ENCODE peak calls at places on chromosome 19, in seven cellular contexts. One of them, this sample, is unnamed.

GRCh38 chr19:30049844-30050667 is 108.0 kb downstream of the URI1 start:
- DNase-seq in neural crest cell: no peak
- DNase-seq in IMR-90: no peak
- DNase-seq in activated gamma-delta T cell treated with Interleukin-2 at 50 U/mL for 16 hours: no peak
- DNase-seq in T-cell: no peak
- DNase-seq in WTC11: no peak
- DNase-seq in SJSA1: no peak
- DNase-seq in this sample: no peak

GRCh38 chr19:46660008-46660517 is 919 bp downstream of the DACT3 start:
- DNase-seq in SJSA1: no peak
- DNase-seq in IMR-90: no peak
- DNase-seq in neural crest cell: peak
- DNase-seq in T-cell: no peak
- DNase-seq in WTC11: peak
- DNase-seq in activated gamma-delta T cell treated with Interleukin-2 at 50 U/mL for 16 hours: no peak
- DNase-seq in this sample: peak

GRCh38 chr19:18477974-18478373 is 40.0 kb upstream of the ISYNA1 start:
- DNase-seq in neural crest cell: no peak
- DNase-seq in T-cell: no peak
- DNase-seq in SJSA1: no peak
- DNase-seq in WTC11: no peak
- DNase-seq in activated gamma-delta T cell treated with Interleukin-2 at 50 U/mL for 16 hours: no peak
- DNase-seq in IMR-90: no peak
- DNase-seq in this sample: no peak

GRCh38 chr19:56162258-56162657 is 13.6 kb upstream of the GALP start:
- DNase-seq in IMR-90: peak
- DNase-seq in neural crest cell: no peak
- DNase-seq in activated gamma-delta T cell treated with Interleukin-2 at 50 U/mL for 16 hours: no peak
- DNase-seq in SJSA1: no peak
- DNase-seq in WTC11: no peak
- DNase-seq in T-cell: no peak
- DNase-seq in this sample: no peak

GRCh38 chr19:44356383-44357111 is at the start of gene ZNF112:
- DNase-seq in SJSA1: peak
- DNase-seq in activated gamma-delta T cell treated with Interleukin-2 at 50 U/mL for 16 hours: peak
- DNase-seq in WTC11: peak
- DNase-seq in T-cell: no peak
- DNase-seq in neural crest cell: peak
- DNase-seq in IMR-90: peak
- DNase-seq in this sample: peak

GRCh38 chr19:15124572-15125231 is 17.5 kb downstream of the SYDE1 start:
- DNase-seq in activated gamma-delta T cell treated with Interleukin-2 at 50 U/mL for 16 hours: no peak
- DNase-seq in IMR-90: no peak
- DNase-seq in neural crest cell: no peak
- DNase-seq in T-cell: peak
- DNase-seq in SJSA1: no peak
- DNase-seq in WTC11: no peak
- DNase-seq in this sample: no peak

GRCh38 chr19:18895038-18895827 is 725 bp downstream of the CERS1 start:
- DNase-seq in IMR-90: no peak
- DNase-seq in T-cell: no peak
- DNase-seq in activated gamma-delta T cell treated with Interleukin-2 at 50 U/mL for 16 hours: no peak
- DNase-seq in neural crest cell: peak
- DNase-seq in SJSA1: no peak
- DNase-seq in WTC11: peak
- DNase-seq in this sample: peak

GRCh38 chr19:4297901-4298771 is 4.1 kb downstream of the TMIGD2 start:
- DNase-seq in SJSA1: no peak
- DNase-seq in activated gamma-delta T cell treated with Interleukin-2 at 50 U/mL for 16 hours: no peak
- DNase-seq in T-cell: no peak
- DNase-seq in WTC11: peak
- DNase-seq in neural crest cell: no peak
- DNase-seq in IMR-90: no peak
- DNase-seq in this sample: peak

GRCh38 chr19:17703823-17704463 is 15.3 kb upstream of the MAP1S start:
- DNase-seq in IMR-90: peak
- DNase-seq in SJSA1: no peak
- DNase-seq in T-cell: peak
- DNase-seq in WTC11: peak
- DNase-seq in neural crest cell: peak
- DNase-seq in activated gamma-delta T cell treated with Interleukin-2 at 50 U/mL for 16 hours: peak
- DNase-seq in this sample: peak

GRCh38 chr19:5031231-5032100 is 62.6 kb downstream of the KDM4B start:
- DNase-seq in T-cell: peak
- DNase-seq in neural crest cell: peak
- DNase-seq in WTC11: peak
- DNase-seq in IMR-90: peak
- DNase-seq in SJSA1: peak
- DNase-seq in activated gamma-delta T cell treated with Interleukin-2 at 50 U/mL for 16 hours: peak
- DNase-seq in this sample: peak

GRCh38 chr19:1999856-2000515 is 15.5 kb downstream of the BTBD2 start:
- DNase-seq in SJSA1: no peak
- DNase-seq in WTC11: no peak
- DNase-seq in IMR-90: no peak
- DNase-seq in activated gamma-delta T cell treated with Interleukin-2 at 50 U/mL for 16 hours: no peak
- DNase-seq in neural crest cell: no peak
- DNase-seq in T-cell: no peak
- DNase-seq in this sample: no peak

GRCh38 chr19:2047076-2047448 is 4.0 kb downstream of the MKNK2 start:
- DNase-seq in WTC11: no peak
- DNase-seq in activated gamma-delta T cell treated with Interleukin-2 at 50 U/mL for 16 hours: no peak
- DNase-seq in neural crest cell: no peak
- DNase-seq in IMR-90: no peak
- DNase-seq in SJSA1: no peak
- DNase-seq in T-cell: no peak
- DNase-seq in this sample: no peak

GRCh38 chr19:29724102-29724641 is 9.1 kb upstream of the C19orf12 start:
- DNase-seq in T-cell: no peak
- DNase-seq in WTC11: peak
- DNase-seq in activated gamma-delta T cell treated with Interleukin-2 at 50 U/mL for 16 hours: peak
- DNase-seq in neural crest cell: peak
- DNase-seq in IMR-90: peak
- DNase-seq in SJSA1: no peak
- DNase-seq in this sample: peak

GRCh38 chr19:10010247-10010691 is at the start of gene COL5A3:
- DNase-seq in SJSA1: no peak
- DNase-seq in neural crest cell: no peak
- DNase-seq in activated gamma-delta T cell treated with Interleukin-2 at 50 U/mL for 16 hours: no peak
- DNase-seq in IMR-90: peak
- DNase-seq in T-cell: no peak
- DNase-seq in WTC11: peak
- DNase-seq in this sample: peak

GRCh38 chr19:12946092-12946845 is 607 bp downstream of the RAD23A start:
- DNase-seq in SJSA1: peak
- DNase-seq in neural crest cell: peak
- DNase-seq in T-cell: no peak
- DNase-seq in IMR-90: peak
- DNase-seq in WTC11: peak
- DNase-seq in activated gamma-delta T cell treated with Interleukin-2 at 50 U/mL for 16 hours: peak
- DNase-seq in this sample: peak

GRCh38 chr19:35066691-35067563 is 25.4 kb downstream of the HPN start:
- DNase-seq in SJSA1: peak
- DNase-seq in neural crest cell: peak
- DNase-seq in IMR-90: peak
- DNase-seq in activated gamma-delta T cell treated with Interleukin-2 at 50 U/mL for 16 hours: peak
- DNase-seq in T-cell: peak
- DNase-seq in WTC11: peak
- DNase-seq in this sample: peak

GRCh38 chr19:53867225-53868090 is at the start of gene MYADM:
- DNase-seq in activated gamma-delta T cell treated with Interleukin-2 at 50 U/mL for 16 hours: peak
- DNase-seq in T-cell: peak
- DNase-seq in SJSA1: peak
- DNase-seq in WTC11: peak
- DNase-seq in neural crest cell: peak
- DNase-seq in IMR-90: peak
- DNase-seq in this sample: peak

GRCh38 chr19:30115947-30116346 is 173.9 kb downstream of the URI1 start:
- DNase-seq in neural crest cell: no peak
- DNase-seq in SJSA1: no peak
- DNase-seq in WTC11: no peak
- DNase-seq in activated gamma-delta T cell treated with Interleukin-2 at 50 U/mL for 16 hours: no peak
- DNase-seq in T-cell: no peak
- DNase-seq in IMR-90: no peak
- DNase-seq in this sample: no peak

GRCh38 chr19:16420781-16421386 is 50.9 kb downstream of the EPS15L1 start:
- DNase-seq in T-cell: no peak
- DNase-seq in IMR-90: no peak
- DNase-seq in activated gamma-delta T cell treated with Interleukin-2 at 50 U/mL for 16 hours: no peak
- DNase-seq in SJSA1: no peak
- DNase-seq in WTC11: no peak
- DNase-seq in neural crest cell: no peak
- DNase-seq in this sample: no peak

GRCh38 chr19:11530432-11530831 is 1.5 kb upstream of the ECSIT start:
- DNase-seq in neural crest cell: peak
- DNase-seq in activated gamma-delta T cell treated with Interleukin-2 at 50 U/mL for 16 hours: no peak
- DNase-seq in IMR-90: peak
- DNase-seq in T-cell: no peak
- DNase-seq in WTC11: peak
- DNase-seq in SJSA1: no peak
- DNase-seq in this sample: peak

GRCh38 chr19:1616396-1616795 is 11.1 kb upstream of the UQCR11 start:
- DNase-seq in T-cell: no peak
- DNase-seq in SJSA1: no peak
- DNase-seq in IMR-90: no peak
- DNase-seq in WTC11: no peak
- DNase-seq in activated gamma-delta T cell treated with Interleukin-2 at 50 U/mL for 16 hours: no peak
- DNase-seq in neural crest cell: no peak
- DNase-seq in this sample: no peak

GRCh38 chr19:3061214-3062161 is 807 bp downstream of the TLE5 start:
- DNase-seq in activated gamma-delta T cell treated with Interleukin-2 at 50 U/mL for 16 hours: peak
- DNase-seq in IMR-90: peak
- DNase-seq in WTC11: no peak
- DNase-seq in neural crest cell: no peak
- DNase-seq in SJSA1: peak
- DNase-seq in T-cell: peak
- DNase-seq in this sample: no peak

GRCh38 chr19:52943884-52944643 is 18.6 kb downstream of the ZNF816 start:
- DNase-seq in activated gamma-delta T cell treated with Interleukin-2 at 50 U/mL for 16 hours: no peak
- DNase-seq in neural crest cell: no peak
- DNase-seq in IMR-90: no peak
- DNase-seq in WTC11: no peak
- DNase-seq in T-cell: no peak
- DNase-seq in SJSA1: no peak
- DNase-seq in this sample: no peak

GRCh38 chr19:5250127-5250659 is 90.4 kb downstream of the PTPRS start:
- DNase-seq in WTC11: no peak
- DNase-seq in T-cell: no peak
- DNase-seq in SJSA1: no peak
- DNase-seq in neural crest cell: no peak
- DNase-seq in activated gamma-delta T cell treated with Interleukin-2 at 50 U/mL for 16 hours: no peak
- DNase-seq in IMR-90: no peak
- DNase-seq in this sample: no peak

GRCh38 chr19:36169084-36169760 is 17.0 kb upstream of the COX7A1 start:
- DNase-seq in activated gamma-delta T cell treated with Interleukin-2 at 50 U/mL for 16 hours: no peak
- DNase-seq in T-cell: no peak
- DNase-seq in IMR-90: no peak
- DNase-seq in WTC11: no peak
- DNase-seq in neural crest cell: no peak
- DNase-seq in SJSA1: no peak
- DNase-seq in this sample: no peak

GRCh38 chr19:14467816-14468215 is 7.3 kb downstream of the PTGER1 start:
- DNase-seq in T-cell: no peak
- DNase-seq in WTC11: no peak
- DNase-seq in neural crest cell: no peak
- DNase-seq in IMR-90: no peak
- DNase-seq in activated gamma-delta T cell treated with Interleukin-2 at 50 U/mL for 16 hours: no peak
- DNase-seq in SJSA1: no peak
- DNase-seq in this sample: no peak

GRCh38 chr19:15934332-15935078 is at the start of gene CYP4F11:
- DNase-seq in WTC11: no peak
- DNase-seq in activated gamma-delta T cell treated with Interleukin-2 at 50 U/mL for 16 hours: no peak
- DNase-seq in T-cell: no peak
- DNase-seq in IMR-90: no peak
- DNase-seq in neural crest cell: no peak
- DNase-seq in SJSA1: no peak
- DNase-seq in this sample: no peak

GRCh38 chr19:16402076-16402475 is 69.7 kb downstream of the EPS15L1 start:
- DNase-seq in T-cell: no peak
- DNase-seq in IMR-90: no peak
- DNase-seq in SJSA1: no peak
- DNase-seq in activated gamma-delta T cell treated with Interleukin-2 at 50 U/mL for 16 hours: no peak
- DNase-seq in WTC11: no peak
- DNase-seq in neural crest cell: no peak
- DNase-seq in this sample: no peak

GRCh38 chr19:44891016-44891882 is at the start of gene TOMM40:
- DNase-seq in neural crest cell: peak
- DNase-seq in SJSA1: no peak
- DNase-seq in WTC11: peak
- DNase-seq in T-cell: no peak
- DNase-seq in IMR-90: peak
- DNase-seq in activated gamma-delta T cell treated with Interleukin-2 at 50 U/mL for 16 hours: peak
- DNase-seq in this sample: peak

GRCh38 chr19:2457394-2458037 is 757 bp upstream of the LMNB2 start:
- DNase-seq in activated gamma-delta T cell treated with Interleukin-2 at 50 U/mL for 16 hours: no peak
- DNase-seq in WTC11: no peak
- DNase-seq in T-cell: no peak
- DNase-seq in neural crest cell: no peak
- DNase-seq in IMR-90: no peak
- DNase-seq in SJSA1: no peak
- DNase-seq in this sample: no peak

GRCh38 chr19:35562336-35562735 is 1.1 kb downstream of the ATP4A start:
- DNase-seq in IMR-90: no peak
- DNase-seq in WTC11: no peak
- DNase-seq in neural crest cell: no peak
- DNase-seq in activated gamma-delta T cell treated with Interleukin-2 at 50 U/mL for 16 hours: no peak
- DNase-seq in T-cell: no peak
- DNase-seq in SJSA1: no peak
- DNase-seq in this sample: no peak

GRCh38 chr19:48287748-48288147 is 17.9 kb downstream of the ZNF114 start:
- DNase-seq in SJSA1: no peak
- DNase-seq in WTC11: no peak
- DNase-seq in neural crest cell: no peak
- DNase-seq in T-cell: no peak
- DNase-seq in activated gamma-delta T cell treated with Interleukin-2 at 50 U/mL for 16 hours: no peak
- DNase-seq in IMR-90: no peak
- DNase-seq in this sample: no peak

GRCh38 chr19:1824252-1824622 is 12.2 kb upstream of the ATP8B3 start:
- DNase-seq in activated gamma-delta T cell treated with Interleukin-2 at 50 U/mL for 16 hours: no peak
- DNase-seq in WTC11: no peak
- DNase-seq in T-cell: no peak
- DNase-seq in SJSA1: no peak
- DNase-seq in IMR-90: no peak
- DNase-seq in neural crest cell: no peak
- DNase-seq in this sample: no peak

GRCh38 chr19:41442473-41443360 is at the start of gene ERICH4:
- DNase-seq in T-cell: no peak
- DNase-seq in IMR-90: no peak
- DNase-seq in SJSA1: no peak
- DNase-seq in activated gamma-delta T cell treated with Interleukin-2 at 50 U/mL for 16 hours: no peak
- DNase-seq in WTC11: no peak
- DNase-seq in neural crest cell: no peak
- DNase-seq in this sample: no peak

GRCh38 chr19:46442808-46443450 is 14.2 kb upstream of the PNMA8C start:
- DNase-seq in neural crest cell: no peak
- DNase-seq in SJSA1: no peak
- DNase-seq in T-cell: no peak
- DNase-seq in WTC11: no peak
- DNase-seq in IMR-90: peak
- DNase-seq in activated gamma-delta T cell treated with Interleukin-2 at 50 U/mL for 16 hours: no peak
- DNase-seq in this sample: no peak

GRCh38 chr19:46620267-46620666 is 4.6 kb downstream of the PTGIR start:
- DNase-seq in activated gamma-delta T cell treated with Interleukin-2 at 50 U/mL for 16 hours: no peak
- DNase-seq in IMR-90: no peak
- DNase-seq in SJSA1: no peak
- DNase-seq in T-cell: no peak
- DNase-seq in WTC11: no peak
- DNase-seq in neural crest cell: no peak
- DNase-seq in this sample: no peak

GRCh38 chr19:41872775-41873647 is 4.1 kb upstream of the CD79A start:
- DNase-seq in SJSA1: no peak
- DNase-seq in WTC11: peak
- DNase-seq in activated gamma-delta T cell treated with Interleukin-2 at 50 U/mL for 16 hours: peak
- DNase-seq in neural crest cell: peak
- DNase-seq in IMR-90: peak
- DNase-seq in T-cell: peak
- DNase-seq in this sample: peak

This sample was measured in neural progenitor cell.